ENCODE peak calls at places on chromosomes 13 and 19, in four cellular contexts. J is SK-N-SH, K is HepG2, A is GM12878. B is an unnamed sample.

GRCh38 chr13:75226755-75227435 is 255.1 kb downstream of the TBC1D4 start:
- DNase-seq in A (no peak), K (no peak), J (no peak), B (no peak)

GRCh38 chr13:42155251-42155650 is 106.8 kb downstream of the DGKH start:
- DNase-seq in A (no peak), K (no peak), J (no peak), B (no peak)

GRCh38 chr13:98482476-98483444 is 94.1 kb downstream of the STK24 start:
- DNase-seq in A (no peak), J (no peak), K (no peak), B (no peak)

GRCh38 chr13:30047154-30047874 is 196.9 kb upstream of the UBL3 start:
- DNase-seq in J (no peak), A (no peak), K (no peak), B (no peak)

GRCh38 chr19:53183146-53183545 is 10.0 kb downstream of the ZNF665 start:
- DNase-seq in K (no peak), J (no peak), A (no peak), B (no peak)

GRCh38 chr13:58858870-58859371 is 1227.4 kb downstream of the PCDH17 start:
- DNase-seq in J (no peak), K (no peak), A (no peak), B (no peak)

GRCh38 chr13:101308247-101309013 is 107.9 kb downstream of the NALCN start:
- DNase-seq in K (no peak), A (no peak), J (no peak), B (no peak)

GRCh38 chr19:40954573-40954972 is 36.5 kb upstream of the CYP2B6 start:
- DNase-seq in A (no peak), K (no peak), J (no peak), B (no peak)

GRCh38 chr19:45729774-45730388 is 815 bp downstream of the FBXO46 start:
- DNase-seq in J (no peak), A (peak), K (no peak), B (peak)

GRCh38 chr19:35462476-35462953 is 14.5 kb downstream of the FFAR2 start:
- DNase-seq in J (no peak), A (peak), K (no peak), B (no peak)

GRCh38 chr19:14113762-14114414 is 3.7 kb downstream of the PRKACA start:
- DNase-seq in J (no peak), K (no peak), A (no peak), B (peak)

GRCh38 chr13:91482427-91482826 is 84.0 kb downstream of the GPC5 start:
- DNase-seq in A (no peak), J (peak), K (no peak), B (no peak)

GRCh38 chr19:38028913-38029565 is 122.0 kb downstream of the SIPA1L3 start:
- DNase-seq in A (no peak), J (no peak), K (no peak), B (no peak)

GRCh38 chr19:15280915-15281683 is 48.9 kb upstream of the EPHX3 start:
- DNase-seq in K (peak), J (peak), A (no peak), B (no peak)

GRCh38 chr19:32814046-32814445 is 55.5 kb downstream of the SLC7A9 start:
- DNase-seq in J (no peak), K (no peak), A (no peak), B (no peak)

DNA sequence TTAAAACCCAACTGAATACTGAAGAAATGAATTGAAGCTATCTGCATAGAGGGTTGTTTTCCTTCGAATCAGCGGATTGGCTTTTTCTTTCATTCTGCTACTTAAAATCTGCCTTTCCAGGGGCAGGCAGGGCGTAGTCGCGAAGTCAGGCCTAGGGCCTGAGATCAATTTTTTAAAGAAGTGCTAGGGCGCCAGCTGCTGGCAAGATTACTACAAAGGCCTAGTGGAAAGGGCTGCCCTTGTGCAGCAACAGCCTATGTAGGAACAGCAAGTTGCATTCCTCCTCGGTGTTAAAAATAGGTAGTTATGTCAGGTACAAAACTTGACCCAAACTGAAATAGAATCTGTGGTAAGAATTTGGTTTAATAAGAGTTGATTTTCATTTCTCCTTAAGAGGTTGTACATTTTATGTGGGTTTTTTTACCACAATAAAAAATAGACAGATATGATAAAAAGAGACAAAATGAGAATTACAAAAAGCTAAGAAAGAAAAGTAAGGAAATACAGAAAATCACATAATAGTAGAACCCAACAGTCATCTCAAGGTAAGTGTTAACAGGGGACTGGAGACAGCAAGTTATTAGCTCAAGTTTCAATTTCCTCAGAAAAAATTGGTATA is 9.5 kb upstream of the URAD start:
- DNase-seq in A (no peak), J (no peak), K (peak), B (peak)
- TF ChIP-seq CTCF in A (peak), J (peak), K (peak), B (peak)

DNA sequence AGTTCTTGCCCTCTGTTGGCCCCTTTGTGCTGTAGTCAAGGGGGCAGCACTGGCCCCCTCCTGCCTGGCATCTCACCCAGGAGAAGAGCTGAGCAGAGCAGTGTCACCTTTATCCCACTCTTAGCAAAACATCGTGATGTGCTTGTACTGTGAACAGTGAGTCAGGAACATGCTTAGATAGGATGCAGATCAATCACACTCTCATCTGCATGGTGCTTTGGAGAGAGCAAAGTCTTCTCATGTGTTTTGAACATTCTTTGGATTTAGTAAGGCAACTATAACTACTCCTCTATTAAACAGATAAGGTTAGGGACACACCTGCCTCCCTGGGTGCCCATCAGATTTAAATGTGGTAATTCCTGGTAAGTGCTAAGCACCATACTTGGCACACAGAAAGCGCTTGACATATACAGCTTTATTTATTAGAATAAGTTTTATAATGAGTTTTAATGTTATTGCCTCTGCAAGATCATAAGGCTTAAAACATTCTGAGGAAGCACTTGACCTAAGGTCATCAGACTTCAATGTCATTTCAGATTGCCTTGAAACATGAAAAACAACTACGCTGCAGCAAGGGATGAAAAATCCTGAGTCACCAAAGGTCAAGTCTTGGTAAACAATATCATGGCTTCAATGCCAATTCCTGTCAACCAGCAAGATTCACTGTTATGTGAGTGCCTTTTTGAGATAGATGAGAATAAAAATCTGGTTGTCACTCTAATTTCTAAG is 82.4 kb upstream of the IRS2 start:
- DNase-seq in A (no peak), K (no peak), J (no peak), B (no peak)
- TF ChIP-seq TCF12 in A (no peak), K (no peak), J (no peak), B (no peak)

GRCh38 chr13:46715363-46715762 is 81.6 kb downstream of the ESD start:
- DNase-seq in A (no peak), J (no peak), K (no peak), B (no peak)

GRCh38 chr13:46717275-46717674 is 79.7 kb downstream of the ESD start:
- DNase-seq in A (no peak), K (peak), J (no peak), B (no peak)

GRCh38 chr13:46716821-46717220 is 80.1 kb downstream of the ESD start:
- DNase-seq in A (no peak), J (no peak), K (no peak), B (no peak)

DNA sequence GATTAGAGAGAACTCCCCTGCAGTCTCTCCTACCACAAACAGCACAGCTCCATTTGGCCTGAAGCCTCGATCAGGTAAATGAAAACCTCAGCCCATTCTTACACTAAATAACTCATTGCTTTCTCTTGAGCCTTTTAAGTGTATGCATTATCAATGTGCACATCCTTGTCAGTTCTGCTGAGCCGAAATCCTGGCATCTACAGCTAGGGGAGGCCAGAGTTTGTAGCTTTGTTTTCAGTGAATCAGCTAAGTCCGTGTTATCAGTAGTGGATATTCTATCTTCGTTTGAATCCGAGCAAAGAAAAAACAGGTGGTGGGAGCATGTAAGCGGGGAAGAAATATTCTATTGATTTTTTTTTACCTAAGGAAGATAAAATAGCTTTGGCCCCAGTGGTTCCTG is 84.4 kb downstream of the ESD start:
- DNase-seq in J (no peak), A (no peak), K (no peak), B (no peak)
- TF ChIP-seq CTCF in J (no peak), A (no peak), K (no peak), B (no peak)

GRCh38 chr13:108851660-108852059 is 222.2 kb downstream of the MYO16 start:
- DNase-seq in A (no peak), J (no peak), K (no peak), B (no peak)
- TF ChIP-seq TCF12 in A (no peak), J (no peak), K (no peak), B (no peak)

DNA sequence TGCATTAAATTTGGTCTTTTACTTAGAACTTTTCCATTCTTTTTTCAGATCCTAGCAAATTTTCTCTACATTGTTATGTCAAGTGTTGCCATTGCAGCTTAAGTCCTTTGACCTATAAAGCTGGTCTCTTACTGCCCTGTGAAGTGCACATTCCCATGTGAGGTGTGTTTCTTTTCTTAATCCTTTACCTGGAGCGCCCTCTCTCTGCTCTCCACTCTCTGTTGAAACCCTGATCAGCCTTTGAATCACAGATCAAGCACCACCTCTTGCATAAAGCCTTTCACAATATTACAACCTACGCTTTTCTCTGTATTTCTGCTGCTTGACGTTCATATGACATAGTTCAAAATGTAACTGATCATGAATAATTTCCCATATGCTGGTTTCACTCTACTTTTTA is 84.8 kb downstream of the PCDH17 start:
- DNase-seq in A (no peak), J (no peak), K (peak), B (no peak)
- TF ChIP-seq CTCF in A (no peak), J (no peak), K (peak), B (peak)

GRCh38 chr13:23899555-23899954 is 2.3 kb upstream of the C1QTNF9B start:
- DNase-seq in A (no peak), J (peak), K (peak), B (no peak)
- TF ChIP-seq TCF12 in A (no peak), J (no peak), K (no peak), B (no peak)

DNA sequence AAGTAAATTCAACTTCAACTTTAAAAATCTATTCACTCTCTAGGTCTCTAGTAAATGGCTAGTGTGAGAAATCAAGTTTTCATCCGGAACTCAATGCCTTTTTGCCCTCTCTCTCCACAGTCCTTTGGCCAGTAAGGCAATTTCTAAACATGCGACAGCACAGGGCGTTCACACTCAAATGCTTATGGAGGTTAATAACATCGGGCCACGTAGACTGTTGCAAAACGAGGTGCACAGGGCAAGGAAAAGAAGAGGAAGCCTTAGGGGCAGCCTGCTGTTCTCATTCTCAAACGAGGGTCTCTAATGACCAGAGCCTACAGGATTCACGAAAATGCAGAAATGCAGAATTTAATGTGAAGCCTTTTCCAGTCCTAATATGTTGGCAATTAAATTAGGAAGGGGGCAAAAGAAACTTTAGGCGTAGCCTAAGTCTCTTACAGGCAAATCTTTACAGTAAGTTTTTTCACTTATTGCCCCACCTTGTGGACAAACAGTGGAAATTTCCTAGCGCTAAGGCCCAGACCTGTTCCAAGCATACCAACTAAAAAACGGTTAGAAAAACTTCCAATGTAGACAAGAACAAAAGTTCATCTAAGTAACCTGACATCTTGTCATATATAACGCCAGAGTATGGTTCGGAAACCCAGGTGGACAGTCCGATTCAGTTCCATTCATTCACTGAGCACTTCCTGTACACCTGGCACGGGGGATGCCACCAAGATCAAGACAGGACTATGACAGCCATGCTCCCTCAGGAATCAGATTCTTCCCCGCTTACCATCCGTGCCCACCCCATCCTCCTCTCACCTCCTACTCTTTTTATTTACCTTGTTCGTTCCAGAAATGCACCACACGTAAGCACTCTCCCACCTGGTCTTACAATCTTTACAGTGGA is 5.1 kb downstream of the ZAR1L start:
- DNase-seq in J (peak), K (peak), A (no peak), B (peak)
- TF ChIP-seq CTCF in J (peak), K (peak), A (peak), B (peak)

B was measured in H1.